ENCODE peak calls at places on chromosomes 5 and 9, in four cellular contexts. Y, K, F and N are unnamed samples.

GRCh38 chr9:124199474-124199873 is 58.3 kb upstream of the NEK6 start:
- DNase-seq in K (no peak), Y (no peak), F (no peak), N (no peak)

GRCh38 chr9:134367061-134367460 is 40.8 kb downstream of the RXRA start:
- DNase-seq in Y (no peak), K (no peak), F (no peak), N (no peak)

GRCh38 chr9:137705906-137706305 is 87.1 kb downstream of the EHMT1 start:
- DNase-seq in Y (no peak), F (no peak), K (peak; percentile 35), N (no peak)

GRCh38 chr5:150538007-150538917 is 30.3 kb downstream of the NDST1 start:
- DNase-seq in Y (peak; percentile 28), K (no peak), F (peak; percentile 76), N (peak; percentile 56)

GRCh38 chr9:27474350-27474749 is 49.7 kb upstream of the IFNK start:
- DNase-seq in Y (no peak), K (no peak), F (no peak), N (no peak)

GRCh38 chr9:21993893-21994525 is at the start of gene CDKN2A:
- DNase-seq in Y (peak; percentile 60), F (peak; percentile 62), K (peak; percentile 72), N (peak; percentile 59)

GRCh38 chr5:109387408-109387974 is 22.3 kb downstream of the PJA2 start:
- DNase-seq in F (no peak), Y (no peak), K (no peak), N (no peak)

GRCh38 chr5:144088211-144088965 is 82.1 kb downstream of the YIPF5 start:
- DNase-seq in K (no peak), F (peak; percentile 56), Y (peak; percentile 70), N (peak; percentile 69)

GRCh38 chr9:108040783-108041182 is 551.2 kb upstream of the KLF4 start:
- DNase-seq in K (no peak), F (peak; percentile 46), Y (peak; percentile 56), N (no peak)

GRCh38 chr5:131406076-131406475 is 142.2 kb downstream of the CDC42SE2 start:
- DNase-seq in Y (no peak), K (no peak), F (no peak), N (no peak)

GRCh38 chr5:142296914-142297417 is 27.9 kb downstream of the SPRY4 start:
- DNase-seq in Y (peak; percentile 76), F (peak; percentile 92), K (no peak), N (peak; percentile 90)

GRCh38 chr5:4659836-4660235 is 480.3 kb upstream of the ADAMTS16 start:
- DNase-seq in K (no peak), Y (no peak), F (no peak), N (no peak)

GRCh38 chr9:19156026-19156474 is 28.8 kb upstream of the PLIN2 start:
- DNase-seq in Y (no peak), K (no peak), F (no peak), N (no peak)
- TF ChIP-seq CTCF in Y (no peak), K (no peak), F (no peak), N (no peak)

DNA sequence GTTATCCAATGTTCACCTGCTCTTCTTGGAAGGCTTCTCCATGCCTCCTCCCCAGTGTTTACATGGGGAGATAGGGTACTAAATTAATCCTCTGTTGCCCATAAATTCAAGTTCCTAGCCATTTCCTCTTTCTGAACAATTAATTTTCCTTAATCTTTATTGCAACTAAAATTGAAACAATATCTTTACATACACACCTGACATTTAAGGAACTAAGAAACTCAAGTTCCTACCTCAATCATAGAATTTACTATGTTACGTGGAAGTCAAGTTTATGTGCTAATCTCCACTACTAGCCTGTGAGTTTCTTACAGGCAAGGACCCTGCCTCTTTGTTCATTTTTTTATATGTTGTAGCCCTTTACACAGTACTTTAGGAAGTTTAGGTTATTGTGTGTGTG is 10.1 kb upstream of the ADRB2 start:
- DNase-seq in Y (no peak), F (no peak), K (no peak), N (no peak)
- H3K4me3 ChIP-seq in Y (no peak overlapping the region), F (no peak overlapping the region), K (no peak overlapping the region), N (no peak overlapping the region)

GRCh38 chr5:1770443-1770802 is 29.2 kb downstream of the MRPL36 start:
- DNase-seq in K (no peak), F (no peak), Y (no peak), N (no peak)

GRCh38 chr5:1769752-1770442 is 29.7 kb downstream of the MRPL36 start:
- DNase-seq in F (no peak), Y (no peak), K (no peak), N (no peak)

GRCh38 chr5:1771149-1772065 is 28.2 kb downstream of the MRPL36 start:
- DNase-seq in Y (no peak), F (no peak), K (no peak), N (no peak)

GRCh38 chr5:1769017-1769640 is 30.5 kb downstream of the MRPL36 start:
- DNase-seq in F (no peak), K (no peak), Y (no peak), N (no peak)

DNA sequence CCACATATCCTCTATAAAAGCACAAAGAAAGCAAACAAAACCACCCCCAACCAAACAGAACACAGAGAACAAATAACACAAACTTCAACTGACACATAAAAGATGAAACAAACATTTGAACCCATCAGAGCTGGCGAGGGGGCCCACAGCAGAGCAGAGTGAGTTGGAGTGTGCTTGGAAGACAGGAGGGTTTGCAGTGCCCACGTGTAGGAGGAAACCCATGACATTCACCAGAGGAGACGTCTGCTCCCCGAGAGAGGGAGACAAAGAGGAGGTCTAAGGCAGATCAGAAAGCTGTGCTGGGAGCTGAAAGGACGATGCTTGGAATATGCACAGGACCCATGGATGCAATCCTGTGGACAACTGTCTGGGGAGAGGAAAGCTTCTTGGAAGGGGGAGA is 27.0 kb downstream of the MRPL36 start:
- DNase-seq in Y (peak; percentile 82), K (no peak), F (peak; percentile 51), N (peak; percentile 72)
- TF ChIP-seq CTCF in Y (peak; percentile 84), K (no peak), F (peak; percentile 53), N (peak; percentile 66)

DNA sequence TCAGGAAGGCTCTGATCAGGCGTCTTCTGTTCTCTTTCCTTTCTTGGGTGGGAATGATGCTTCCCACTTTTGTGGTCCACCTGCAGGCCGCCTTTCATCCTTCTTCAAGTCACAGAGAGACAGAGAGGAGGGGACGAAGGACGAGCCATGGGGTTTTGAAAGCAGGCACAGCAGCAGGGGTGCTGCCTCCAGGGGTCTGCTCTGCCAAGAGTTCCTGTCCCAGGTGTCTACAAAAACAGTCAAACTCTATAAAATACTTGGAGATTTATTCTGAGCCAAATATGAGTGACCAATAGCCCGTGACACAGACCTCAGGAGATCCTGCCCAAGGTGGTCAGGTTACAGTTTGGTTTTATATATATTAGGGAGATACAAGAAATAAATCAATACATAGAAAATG is 34.5 kb upstream of the LCP2 start:
- DNase-seq in Y (no peak), F (no peak), K (no peak), N (no peak)
- H3K4me3 ChIP-seq in Y (no peak overlapping the region), F (no peak overlapping the region), K (no peak overlapping the region), N (no peak overlapping the region)

GRCh38 chr5:157142317-157143126 is at the start of gene MED7:
- DNase-seq in F (peak; percentile 100), Y (peak; percentile 100), K (peak; percentile 99), N (peak; percentile 100)
- TF ChIP-seq CTCF in F (no peak), Y (no peak), K (no peak), N (no peak)

DNA sequence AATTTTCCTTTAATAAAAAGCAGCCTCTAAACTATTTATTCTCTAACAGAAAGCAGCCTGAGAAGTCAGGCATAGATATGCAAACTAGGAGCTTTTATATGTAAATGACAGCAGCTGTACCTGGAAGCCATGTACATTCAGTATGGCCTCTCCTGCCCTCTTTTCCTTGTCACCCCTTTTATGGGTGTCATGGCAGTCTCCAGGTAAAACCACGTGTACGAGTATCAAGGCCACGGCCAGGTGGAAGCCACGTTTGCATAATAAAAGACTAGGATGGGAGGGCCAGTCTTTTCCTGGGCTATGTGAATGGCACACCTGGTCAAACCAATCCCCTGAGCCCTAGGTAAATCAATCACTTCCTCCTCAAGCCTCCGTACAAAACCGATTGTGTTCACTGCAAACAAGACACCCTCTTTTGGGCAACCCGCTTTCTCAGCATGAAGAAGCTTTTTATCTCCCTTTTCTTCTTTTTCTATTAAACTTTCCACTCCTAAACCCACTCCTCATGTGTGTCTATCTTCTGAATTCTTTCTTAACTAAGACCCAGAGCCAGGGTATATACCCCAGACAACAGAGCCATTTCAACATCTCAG is 419.5 kb upstream of the CTNND2 start:
- DNase-seq in K (peak; percentile 98), Y (no peak), F (no peak), N (no peak)
- H3K4me3 ChIP-seq in K (peak overlapping the region; percentile 8), Y (no peak overlapping the region), F (no peak overlapping the region), N (no peak overlapping the region)

DNA sequence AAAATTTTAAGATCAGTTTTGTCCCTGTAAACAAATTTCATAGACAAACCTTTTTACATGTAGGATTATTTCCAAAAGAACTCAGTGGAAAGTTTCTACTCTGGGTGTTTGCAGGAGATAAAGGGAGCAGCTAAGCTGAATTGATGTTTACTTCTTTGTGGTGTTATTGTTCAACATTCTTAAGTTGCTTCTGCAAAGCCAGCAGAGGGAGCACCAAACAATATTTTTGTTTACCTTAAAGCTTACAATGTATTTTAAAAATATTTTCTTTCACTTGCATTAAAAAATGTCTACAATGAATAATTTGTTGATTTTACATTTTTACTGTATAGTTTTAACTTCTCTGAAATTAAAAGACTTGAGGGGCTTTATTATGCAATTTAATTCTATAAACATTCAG is 135.5 kb downstream of the ATG10 start:
- DNase-seq in Y (peak; percentile 67), K (peak; percentile 23), F (peak; percentile 2), N (peak; percentile 64)
- TF ChIP-seq CTCF in Y (peak; percentile 58), K (peak; percentile 61), F (peak; percentile 41), N (peak; percentile 49)

GRCh38 chr5:18119156-18119785 is 485.0 kb downstream of the TAF11L14 start:
- DNase-seq in Y (no peak), F (no peak), K (peak; percentile 60), N (no peak)

GRCh38 chr5:18112066-18112465 is 477.8 kb downstream of the TAF11L14 start:
- DNase-seq in Y (no peak), F (no peak), K (no peak), N (no peak)

GRCh38 chr5:18114161-18114802 is 480.0 kb downstream of the TAF11L14 start:
- DNase-seq in Y (peak; percentile 6), F (no peak), K (peak; percentile 52), N (no peak)

GRCh38 chr5:18113724-18114123 is 479.5 kb downstream of the TAF11L14 start:
- DNase-seq in F (peak; percentile 1), K (peak; percentile 17), Y (peak; percentile 66), N (no peak)
- H3K4me3 ChIP-seq in F (no peak overlapping the region), K (no peak overlapping the region), Y (no peak overlapping the region), N (no peak overlapping the region)